ENCODE peak calls at places on chromosomes 5 and 9, in nine cellular contexts. V, X, H, Z, K, R, B, J and U are unnamed samples.

GRCh38 chr9:136328622-136329041 is 1.3 kb downstream of the GPSM1 start:
- DNase-seq in R (peak), J (peak), Z (no peak), V (no peak), X (peak), K (peak), H (peak), B (no peak), U (no peak)

GRCh38 chr5:61275841-61276240 is 56.2 kb upstream of the ZSWIM6 start:
- DNase-seq in R (peak), H (peak), V (no peak), B (peak), Z (no peak), K (peak), J (no peak), X (peak), U (peak)

GRCh38 chr5:124519396-124519795 is 227.0 kb downstream of the ZNF608 start:
- DNase-seq in X (peak), K (peak), J (no peak), R (peak), H (no peak), V (no peak), Z (no peak), B (no peak), U (no peak)

GRCh38 chr9:19032411-19032810 is 598 bp downstream of the SAXO1 start:
- DNase-seq in V (no peak), B (no peak), J (no peak), Z (no peak), H (no peak), K (no peak), R (no peak), X (no peak), U (no peak)

GRCh38 chr5:108760512-108760911 is 12.8 kb downstream of the FER start:
- DNase-seq in V (no peak), K (no peak), B (no peak), R (no peak), X (no peak), H (no peak), J (no peak), Z (no peak), U (no peak)

GRCh38 chr5:84088996-84089395 is 295.7 kb downstream of the EDIL3 start:
- DNase-seq in B (no peak), H (peak), Z (peak), R (peak), K (peak), X (peak), V (no peak), J (no peak), U (no peak)

GRCh38 chr5:1190296-1190695 is 11.1 kb upstream of the SLC6A19 start:
- DNase-seq in Z (no peak), B (no peak), X (no peak), K (no peak), R (no peak), H (no peak), J (no peak), V (no peak), U (no peak)

GRCh38 chr9:77897292-77897691 is 134.3 kb downstream of the GNAQ start:
- DNase-seq in B (no peak), H (no peak), R (peak), V (no peak), X (peak), Z (peak), K (peak), J (no peak), U (no peak)

GRCh38 chr5:134813407-134813806 is 32.4 kb upstream of the C5orf24 start:
- DNase-seq in V (no peak), X (no peak), R (no peak), K (no peak), H (no peak), J (no peak), Z (peak), B (peak), U (peak)